ENCODE peak calls at places on chromosomes 7 and 10, in five cellular contexts. One of them, this sample, is unnamed.

GRCh38 chr10:114404171-114405010 is at the start of gene AFAP1L2:
- DNase-seq in HCT116: no peak
- DNase-seq in A549: peak; percentile 64
- DNase-seq in adrenal gland: no peak
- DNase-seq in IMR-90: no peak
- DNase-seq in this sample: no peak

GRCh38 chr10:103772096-103772845 is 83.1 kb downstream of the SH3PXD2A start:
- DNase-seq in IMR-90: peak; percentile 98
- DNase-seq in A549: peak; percentile 36
- DNase-seq in adrenal gland: peak; percentile 75
- DNase-seq in HCT116: peak; percentile 62
- DNase-seq in this sample: peak; percentile 95

GRCh38 chr7:47428052-47428779 is 153.7 kb downstream of the TNS3 start:
- DNase-seq in IMR-90: no peak
- DNase-seq in A549: no peak
- DNase-seq in HCT116: no peak
- DNase-seq in adrenal gland: no peak
- DNase-seq in this sample: no peak

GRCh38 chr10:61000769-61001730 is 57.1 kb upstream of the RHOBTB1 start:
- DNase-seq in adrenal gland: peak; percentile 33
- DNase-seq in HCT116: no peak
- DNase-seq in IMR-90: peak; percentile 11
- DNase-seq in A549: peak; percentile 61
- DNase-seq in this sample: no peak

GRCh38 chr10:108899686-108900085 is 1023.6 kb downstream of the XPNPEP1 start:
- DNase-seq in A549: no peak
- DNase-seq in HCT116: no peak
- DNase-seq in adrenal gland: no peak
- DNase-seq in IMR-90: no peak
- DNase-seq in this sample: no peak

GRCh38 chr7:73908123-73908611 is 47.2 kb downstream of the TMEM270 start:
- DNase-seq in IMR-90: no peak
- DNase-seq in HCT116: no peak
- DNase-seq in A549: no peak
- DNase-seq in adrenal gland: no peak
- DNase-seq in this sample: peak; percentile 95

GRCh38 chr7:32056767-32057166 is 13.4 kb downstream of the PDE1C start:
- DNase-seq in IMR-90: no peak
- DNase-seq in A549: no peak
- DNase-seq in HCT116: no peak
- DNase-seq in adrenal gland: no peak
- DNase-seq in this sample: no peak

GRCh38 chr10:30579554-30579953 is 50.0 kb downstream of the LYZL2 start:
- DNase-seq in A549: no peak
- DNase-seq in IMR-90: no peak
- DNase-seq in adrenal gland: no peak
- DNase-seq in HCT116: no peak
- DNase-seq in this sample: no peak

GRCh38 chr7:100825760-100826545 is 1.4 kb downstream of the EPHB4 start:
- DNase-seq in A549: peak; percentile 56
- DNase-seq in HCT116: no peak
- DNase-seq in adrenal gland: no peak
- DNase-seq in IMR-90: peak; percentile 59
- DNase-seq in this sample: no peak

GRCh38 chr10:75076387-75076786 is 35.1 kb upstream of the SAMD8 start:
- DNase-seq in HCT116: no peak
- DNase-seq in A549: no peak
- DNase-seq in adrenal gland: no peak
- DNase-seq in IMR-90: no peak
- DNase-seq in this sample: no peak

GRCh38 chr7:100864263-100864845 is 2.8 kb upstream of the TRIP6 start:
- DNase-seq in adrenal gland: no peak
- DNase-seq in IMR-90: no peak
- DNase-seq in HCT116: no peak
- DNase-seq in A549: no peak
- DNase-seq in this sample: no peak

GRCh38 chr7:114740095-114740494 is 181.8 kb upstream of the MDFIC start:
- DNase-seq in A549: no peak
- DNase-seq in HCT116: no peak
- DNase-seq in adrenal gland: no peak
- DNase-seq in IMR-90: no peak
- DNase-seq in this sample: no peak

GRCh38 chr7:129162732-129163131 is 18.2 kb downstream of the TSPAN33 start:
- DNase-seq in adrenal gland: no peak
- DNase-seq in A549: no peak
- DNase-seq in HCT116: no peak
- DNase-seq in IMR-90: no peak
- DNase-seq in this sample: no peak

GRCh38 chr7:40800771-40801170 is 666.0 kb downstream of the SUGCT start:
- DNase-seq in IMR-90: no peak
- DNase-seq in A549: no peak
- DNase-seq in adrenal gland: no peak
- DNase-seq in HCT116: no peak
- DNase-seq in this sample: no peak

GRCh38 chr7:8938036-8938435 is 504.6 kb downstream of the NXPH1 start:
- DNase-seq in IMR-90: no peak
- DNase-seq in A549: no peak
- DNase-seq in adrenal gland: no peak
- DNase-seq in HCT116: no peak
- DNase-seq in this sample: no peak

GRCh38 chr7:2232766-2233520 is at the start of gene MAD1L1:
- DNase-seq in HCT116: peak; percentile 81
- DNase-seq in A549: peak; percentile 90
- DNase-seq in IMR-90: peak; percentile 88
- DNase-seq in adrenal gland: peak; percentile 90
- DNase-seq in this sample: no peak
- TF ChIP-seq POLR2A in HCT116: peak; percentile 54
- TF ChIP-seq POLR2A in A549: peak; percentile 82
- TF ChIP-seq POLR2A in IMR-90: peak; percentile 38
- TF ChIP-seq POLR2A in adrenal gland: peak; percentile 43
- TF ChIP-seq POLR2A in this sample: no peak

GRCh38 chr7:2862831-2863361 is 18.8 kb upstream of the GNA12 start:
- DNase-seq in HCT116: no peak
- DNase-seq in A549: no peak
- DNase-seq in IMR-90: peak; percentile 75
- DNase-seq in adrenal gland: no peak
- DNase-seq in this sample: no peak

GRCh38 chr7:2861509-2861908 is 17.4 kb upstream of the GNA12 start:
- DNase-seq in A549: no peak
- DNase-seq in adrenal gland: no peak
- DNase-seq in IMR-90: no peak
- DNase-seq in HCT116: no peak
- DNase-seq in this sample: no peak

GRCh38 chr7:2863461-2864066 is 19.5 kb upstream of the GNA12 start:
- DNase-seq in HCT116: peak; percentile 69
- DNase-seq in A549: peak; percentile 83
- DNase-seq in IMR-90: peak; percentile 97
- DNase-seq in adrenal gland: peak; percentile 89
- DNase-seq in this sample: peak; percentile 97

GRCh38 chr7:2859952-2860351 is 15.8 kb upstream of the GNA12 start:
- DNase-seq in A549: no peak
- DNase-seq in adrenal gland: no peak
- DNase-seq in IMR-90: no peak
- DNase-seq in HCT116: no peak
- DNase-seq in this sample: no peak

GRCh38 chr7:2860627-2861133 is 16.6 kb upstream of the GNA12 start:
- DNase-seq in HCT116: no peak
- DNase-seq in A549: no peak
- DNase-seq in IMR-90: no peak
- DNase-seq in adrenal gland: no peak
- DNase-seq in this sample: no peak
- TF ChIP-seq POLR2A in HCT116: no peak
- TF ChIP-seq POLR2A in A549: no peak
- TF ChIP-seq POLR2A in IMR-90: no peak
- TF ChIP-seq POLR2A in adrenal gland: no peak
- TF ChIP-seq POLR2A in this sample: no peak

DNA sequence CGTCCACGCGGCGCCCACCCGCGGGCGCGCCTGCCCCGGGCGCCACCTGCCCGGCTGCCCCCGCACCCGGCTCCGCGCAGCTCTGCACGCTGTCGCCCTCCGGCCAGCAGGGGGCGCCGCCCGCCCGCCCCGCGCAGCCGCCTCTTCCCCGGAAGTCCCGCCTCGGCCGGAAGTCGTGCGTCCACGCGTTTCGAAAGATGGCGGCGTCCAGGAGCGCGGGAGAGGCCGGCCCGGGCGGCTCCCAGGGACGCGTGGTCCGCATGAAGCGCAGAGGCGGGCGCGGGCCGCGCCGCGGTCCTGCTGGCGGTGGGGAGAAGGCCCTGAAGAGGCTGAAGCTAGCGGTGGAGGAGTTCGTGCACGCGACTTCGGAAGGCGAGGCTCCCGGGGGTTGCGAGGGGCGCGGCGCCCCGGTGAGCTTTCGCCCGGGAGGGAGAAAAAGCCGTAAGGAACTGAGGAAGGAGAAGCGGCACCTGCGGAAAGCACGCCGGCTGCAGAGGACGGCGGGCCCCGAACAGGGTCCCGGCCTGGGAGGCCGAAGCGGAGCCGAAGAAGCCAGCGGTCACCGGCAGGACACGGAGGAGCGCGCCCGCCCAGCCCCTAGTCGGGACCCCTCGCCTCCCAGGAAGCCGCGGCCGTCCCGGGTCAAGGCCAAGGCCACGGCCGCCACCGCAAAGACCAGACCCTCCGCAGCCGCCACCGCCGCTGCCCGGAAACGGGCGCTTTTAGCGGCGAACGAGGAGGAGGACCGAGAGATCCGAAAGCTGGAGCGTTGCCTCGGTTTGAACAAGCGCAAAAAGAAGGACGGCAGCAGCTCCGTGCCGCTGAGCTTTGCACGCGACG is at the start of gene NOM1:
- DNase-seq in A549: peak; percentile 86
- DNase-seq in IMR-90: peak; percentile 74
- DNase-seq in adrenal gland: peak; percentile 90
- DNase-seq in HCT116: peak; percentile 56
- DNase-seq in this sample: no peak
- TF ChIP-seq POLR2A in A549: peak; percentile 69
- TF ChIP-seq POLR2A in IMR-90: peak; percentile 86
- TF ChIP-seq POLR2A in adrenal gland: peak; percentile 46
- TF ChIP-seq POLR2A in HCT116: peak; percentile 59
- TF ChIP-seq POLR2A in this sample: no peak

DNA sequence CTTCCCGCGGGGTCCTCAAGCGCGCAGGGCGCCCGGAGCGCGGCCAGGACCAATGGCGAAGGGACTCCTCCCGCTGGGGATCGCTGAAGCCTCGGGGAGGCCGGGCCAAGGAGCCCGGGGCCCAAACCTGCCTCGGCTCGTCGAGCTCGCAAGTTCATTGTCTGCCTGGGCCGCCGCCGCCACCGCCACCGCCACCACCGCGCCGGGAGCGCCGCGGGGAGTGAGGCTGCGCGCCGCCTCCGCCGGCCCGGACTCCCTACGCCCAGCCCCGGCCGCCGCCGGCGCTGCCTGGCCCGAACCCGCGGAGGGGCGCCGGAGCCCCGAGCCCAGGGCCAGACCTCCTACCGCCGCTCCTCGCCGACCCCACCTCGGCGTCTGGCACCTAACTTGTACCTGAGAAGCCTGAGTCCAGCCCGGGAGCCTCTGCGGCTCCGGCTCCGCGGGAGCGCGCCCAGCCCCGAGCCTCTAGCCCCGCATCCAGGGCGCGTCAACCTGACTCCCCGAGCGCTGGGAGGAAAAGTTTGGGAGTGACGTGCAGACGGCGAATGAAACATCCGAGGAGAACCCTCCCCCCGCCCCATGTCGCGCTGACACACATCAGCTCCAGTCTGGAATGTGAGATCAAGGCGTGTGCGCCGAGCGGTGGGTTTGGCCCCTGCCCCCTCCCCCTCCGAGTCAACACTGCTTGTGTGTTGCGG is at the start of gene CHST15:
- DNase-seq in HCT116: peak; percentile 74
- DNase-seq in A549: peak; percentile 75
- DNase-seq in IMR-90: no peak
- DNase-seq in adrenal gland: peak; percentile 43
- DNase-seq in this sample: no peak
- TF ChIP-seq POLR2A in HCT116: peak; percentile 46
- TF ChIP-seq POLR2A in A549: peak; percentile 16
- TF ChIP-seq POLR2A in IMR-90: no peak
- TF ChIP-seq POLR2A in adrenal gland: peak; percentile 53
- TF ChIP-seq POLR2A in this sample: no peak

DNA sequence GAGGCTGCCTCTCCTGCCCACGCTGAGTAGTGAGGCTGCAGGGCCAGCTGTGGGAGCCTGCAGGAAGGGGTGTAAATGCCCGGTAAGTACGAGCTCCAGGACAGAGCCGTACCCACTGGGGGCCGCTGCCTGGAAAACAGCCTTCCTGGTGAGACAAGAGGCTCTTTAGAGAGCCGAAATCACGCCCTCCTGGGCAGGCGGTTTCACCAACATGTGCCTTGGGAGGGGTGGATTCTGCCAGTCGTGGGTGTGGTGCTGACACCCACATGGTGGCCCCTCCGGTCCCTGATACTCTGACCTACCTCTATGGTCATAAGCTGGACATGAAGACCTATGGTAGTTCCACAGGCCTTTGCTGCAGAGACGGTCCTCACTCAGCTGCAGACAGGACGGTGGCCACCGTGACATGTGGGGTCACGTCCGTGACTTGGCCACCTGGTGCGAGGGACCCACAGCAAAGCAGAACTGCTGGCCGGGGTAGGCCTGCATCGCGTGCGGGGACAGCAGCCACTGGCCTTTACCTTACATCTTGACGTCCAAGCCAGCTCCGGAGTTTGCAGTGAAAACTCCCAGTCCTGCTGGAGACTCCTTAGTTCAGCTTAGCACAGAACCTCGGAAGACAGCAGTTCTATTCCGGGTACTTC is 46.9 kb downstream of the PITRM1 start:
- DNase-seq in adrenal gland: no peak
- DNase-seq in HCT116: no peak
- DNase-seq in IMR-90: no peak
- DNase-seq in A549: no peak
- DNase-seq in this sample: no peak
- TF ChIP-seq POLR2A in adrenal gland: no peak
- TF ChIP-seq POLR2A in HCT116: no peak
- TF ChIP-seq POLR2A in IMR-90: no peak
- TF ChIP-seq POLR2A in A549: no peak
- TF ChIP-seq POLR2A in this sample: no peak

GRCh38 chr7:150800576-150801241 is at the start of gene TMEM176A:
- DNase-seq in A549: no peak
- DNase-seq in IMR-90: no peak
- DNase-seq in adrenal gland: no peak
- DNase-seq in HCT116: no peak
- DNase-seq in this sample: no peak
- TF ChIP-seq POLR2A in A549: no peak
- TF ChIP-seq POLR2A in IMR-90: no peak
- TF ChIP-seq POLR2A in adrenal gland: no peak
- TF ChIP-seq POLR2A in HCT116: no peak
- TF ChIP-seq POLR2A in this sample: no peak

DNA sequence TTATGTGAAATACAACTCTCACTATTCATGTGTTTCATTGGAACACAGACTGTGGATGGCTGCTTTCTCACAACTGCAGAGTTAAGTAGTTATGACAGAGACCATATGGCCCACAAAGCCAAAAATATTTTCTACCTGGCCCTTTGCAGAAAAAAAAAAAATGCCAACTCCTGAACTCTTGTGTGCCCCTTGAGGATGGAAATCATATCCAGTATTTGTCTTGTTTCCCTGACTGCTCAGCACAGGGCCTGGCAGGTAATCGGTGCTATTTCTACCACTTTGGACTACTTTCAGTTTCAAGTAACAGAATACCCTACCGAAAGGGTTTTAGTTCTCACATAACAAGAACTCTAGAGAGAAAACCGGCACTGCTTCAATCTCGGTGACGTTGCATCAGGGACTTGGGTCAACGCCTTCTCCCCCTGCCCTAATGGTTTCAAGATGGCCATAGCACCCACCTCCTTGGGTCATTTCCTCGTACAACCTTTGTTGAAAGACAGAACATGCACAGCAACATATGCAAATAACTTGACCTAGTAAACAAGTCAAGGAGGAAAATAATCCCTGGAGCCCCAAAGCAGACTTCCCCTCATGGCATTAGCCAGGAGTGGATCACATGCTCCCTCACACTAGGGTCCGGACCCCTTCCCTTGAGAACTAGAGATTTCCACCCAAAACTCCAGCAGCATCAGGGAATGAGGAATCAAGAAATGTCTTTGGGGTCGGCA is 11.8 kb upstream of the GPNMB start:
- DNase-seq in IMR-90: no peak
- DNase-seq in adrenal gland: no peak
- DNase-seq in A549: no peak
- DNase-seq in HCT116: no peak
- DNase-seq in this sample: no peak
- TF ChIP-seq POLR2A in IMR-90: no peak
- TF ChIP-seq POLR2A in adrenal gland: no peak
- TF ChIP-seq POLR2A in A549: no peak
- TF ChIP-seq POLR2A in HCT116: no peak
- TF ChIP-seq POLR2A in this sample: no peak

This sample was measured in vagina.